ENCODE peak calls at places on chromosome 10, in seven cellular contexts. S, U, R, D, J, Z and M are unnamed samples.

GRCh38 chr10:107502263-107502979 is 337.9 kb upstream of the SORCS1 start:
- DNase-seq in Z (no peak), U (no peak), S (no peak), J (no peak), R (no peak), D (no peak), M (no peak)

GRCh38 chr10:130970341-130971122 is 341.0 kb downstream of the TCERG1L start:
- DNase-seq in Z (no peak), J (no peak), R (no peak), U (no peak), S (no peak), D (no peak), M (no peak)

GRCh38 chr10:62617702-62618451 is 186.6 kb upstream of the ADO start:
- DNase-seq in Z (no peak), S (no peak), U (no peak), D (no peak), J (no peak), R (no peak), M (no peak)

GRCh38 chr10:123741146-123741545 is 75.0 kb downstream of the GPR26 start:
- DNase-seq in Z (no peak), S (no peak), J (no peak), D (no peak), R (no peak), U (no peak), M (no peak)

GRCh38 chr10:80279146-80279545 is 10.3 kb downstream of the MAT1A start:
- DNase-seq in Z (no peak), D (no peak), R (peak; percentile 36), J (no peak), U (no peak), S (no peak), M (no peak)

GRCh38 chr10:43396061-43396927 is 12.7 kb downstream of the HNRNPF start:
- DNase-seq in U (peak; percentile 85), S (peak; percentile 35), D (peak; percentile 65), R (peak; percentile 92), J (peak; percentile 66), Z (peak; percentile 80), M (peak; percentile 61)

GRCh38 chr10:43689618-43689954 is 40.9 kb upstream of the ZNF32 start:
- DNase-seq in Z (peak; percentile 58), U (peak; percentile 68), J (no peak), S (no peak), D (peak; percentile 49), R (peak; percentile 83), M (no peak)

GRCh38 chr10:46283217-46283944 is 3.4 kb upstream of the ANTXRL start:
- DNase-seq in U (no peak), R (no peak), Z (no peak), S (no peak), J (no peak), D (no peak), M (no peak)

GRCh38 chr10:132555648-132556575 is 18.3 kb downstream of the INPP5A start:
- DNase-seq in D (no peak), Z (no peak), J (no peak), S (no peak), R (no peak), U (no peak), M (no peak)

GRCh38 chr10:133446979-133447378 is 6.8 kb upstream of the SCART1 start:
- DNase-seq in R (no peak), S (no peak), U (no peak), Z (no peak), J (no peak), D (no peak), M (no peak)

GRCh38 chr10:9268176-9268575 is 1213.7 kb downstream of the GATA3 start:
- DNase-seq in U (no peak), Z (no peak), S (no peak), D (peak; percentile 75), J (no peak), R (no peak), M (peak; percentile 71)

GRCh38 chr10:116947838-116948529 is 57.0 kb downstream of the SHTN1 start:
- DNase-seq in U (no peak), R (no peak), D (no peak), J (no peak), Z (no peak), S (no peak), M (no peak)

GRCh38 chr10:115657161-115657850 is 564.1 kb downstream of the ATRNL1 start:
- DNase-seq in S (no peak), U (no peak), J (no peak), D (no peak), Z (no peak), R (no peak), M (no peak)